ENCODE peak calls at places on chromosomes 11 and 22, in five cellular contexts. H, J, U, D and S are unnamed samples.

GRCh38 chr11:45649544-45650165 is 15.8 kb downstream of the CHST1 start:
- DNase-seq in H (no peak), D (no peak), U (no peak), J (peak; percentile 37), S (no peak)

GRCh38 chr22:45893516-45893915 is 83.4 kb downstream of the WNT7B start:
- DNase-seq in U (no peak), H (peak; percentile 72), J (no peak), D (no peak), S (no peak)

GRCh38 chr11:123063396-123064267 is 1.7 kb upstream of the HSPA8 start:
- DNase-seq in H (peak; percentile 59), J (no peak), D (peak; percentile 64), U (no peak), S (no peak)

GRCh38 chr22:17777005-17777716 is 2.9 kb upstream of the BID start:
- DNase-seq in U (peak; percentile 63), H (no peak), J (no peak), D (peak; percentile 53), S (no peak)

GRCh38 chr22:28424427-28425080 is 255.1 kb downstream of the TTC28 start:
- DNase-seq in D (peak; percentile 82), J (no peak), U (no peak), H (peak; percentile 85), S (no peak)

GRCh38 chr11:133228406-133229330 is 303.6 kb downstream of the OPCML start:
- DNase-seq in D (no peak), H (no peak), U (no peak), J (peak; percentile 81), S (no peak)

GRCh38 chr22:39988386-39989114 is 6.2 kb upstream of the FAM83F start:
- DNase-seq in H (no peak), D (no peak), J (no peak), U (peak; percentile 62), S (no peak)

GRCh38 chr11:110161061-110161460 is 67.9 kb downstream of the ZC3H12C start:
- DNase-seq in J (no peak), D (no peak), H (no peak), U (no peak), S (no peak)

GRCh38 chr11:132549571-132549970 is 982.7 kb downstream of the OPCML start:
- DNase-seq in J (no peak), D (no peak), U (no peak), H (no peak), S (no peak)

GRCh38 chr11:36142439-36142838 is 146.8 kb downstream of the COMMD9 start:
- DNase-seq in D (no peak), U (no peak), H (no peak), J (no peak), S (no peak)
- TF ChIP-seq MAFK in D (no peak), U (no peak), H (no peak), J (no peak), S (no peak)

GRCh38 chr11:61619827-61620226 is 39.0 kb upstream of the SYT7 start:
- DNase-seq in D (no peak), U (no peak), H (no peak), J (no peak), S (no peak)

GRCh38 chr11:61617515-61617914 is 36.6 kb upstream of the SYT7 start:
- DNase-seq in H (peak; percentile 29), J (no peak), D (no peak), U (no peak), S (no peak)

GRCh38 chr11:61618991-61619390 is 38.1 kb upstream of the SYT7 start:
- DNase-seq in H (no peak), J (no peak), D (no peak), U (no peak), S (no peak)

GRCh38 chr11:61613711-61614254 is 32.9 kb upstream of the SYT7 start:
- DNase-seq in H (no peak), U (no peak), D (no peak), J (no peak), S (no peak)

GRCh38 chr11:61616443-61616842 is 35.6 kb upstream of the SYT7 start:
- DNase-seq in J (no peak), D (no peak), U (no peak), H (peak; percentile 85), S (no peak)
- TF ChIP-seq MAFK in J (no peak), D (no peak), U (no peak), H (no peak), S (no peak)

DNA sequence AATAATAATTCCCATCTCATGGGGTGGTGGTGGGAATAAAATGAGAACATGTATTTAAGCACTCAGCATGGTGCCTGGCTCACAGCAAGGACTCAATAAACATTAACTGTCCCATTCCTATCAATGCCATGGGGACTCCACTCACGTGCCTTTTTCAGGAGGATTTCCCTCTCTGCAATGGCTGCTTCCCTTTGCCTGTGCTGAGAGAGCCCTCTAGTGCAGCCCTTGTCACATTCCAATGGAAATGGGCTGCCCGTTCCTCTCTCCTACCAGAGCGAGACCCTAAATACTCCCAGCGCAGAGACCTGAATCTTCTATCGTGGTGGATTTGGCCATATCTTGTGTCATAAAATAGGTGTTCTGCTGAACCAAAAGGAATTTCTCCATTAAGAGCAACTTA is 621.5 kb upstream of the B3GAT1 start:
- DNase-seq in J (peak; percentile 61), D (peak; percentile 6), H (no peak), U (no peak), S (peak; percentile 2)
- TF ChIP-seq MAFK in J (no peak), D (no peak), H (no peak), U (no peak), S (no peak)

DNA sequence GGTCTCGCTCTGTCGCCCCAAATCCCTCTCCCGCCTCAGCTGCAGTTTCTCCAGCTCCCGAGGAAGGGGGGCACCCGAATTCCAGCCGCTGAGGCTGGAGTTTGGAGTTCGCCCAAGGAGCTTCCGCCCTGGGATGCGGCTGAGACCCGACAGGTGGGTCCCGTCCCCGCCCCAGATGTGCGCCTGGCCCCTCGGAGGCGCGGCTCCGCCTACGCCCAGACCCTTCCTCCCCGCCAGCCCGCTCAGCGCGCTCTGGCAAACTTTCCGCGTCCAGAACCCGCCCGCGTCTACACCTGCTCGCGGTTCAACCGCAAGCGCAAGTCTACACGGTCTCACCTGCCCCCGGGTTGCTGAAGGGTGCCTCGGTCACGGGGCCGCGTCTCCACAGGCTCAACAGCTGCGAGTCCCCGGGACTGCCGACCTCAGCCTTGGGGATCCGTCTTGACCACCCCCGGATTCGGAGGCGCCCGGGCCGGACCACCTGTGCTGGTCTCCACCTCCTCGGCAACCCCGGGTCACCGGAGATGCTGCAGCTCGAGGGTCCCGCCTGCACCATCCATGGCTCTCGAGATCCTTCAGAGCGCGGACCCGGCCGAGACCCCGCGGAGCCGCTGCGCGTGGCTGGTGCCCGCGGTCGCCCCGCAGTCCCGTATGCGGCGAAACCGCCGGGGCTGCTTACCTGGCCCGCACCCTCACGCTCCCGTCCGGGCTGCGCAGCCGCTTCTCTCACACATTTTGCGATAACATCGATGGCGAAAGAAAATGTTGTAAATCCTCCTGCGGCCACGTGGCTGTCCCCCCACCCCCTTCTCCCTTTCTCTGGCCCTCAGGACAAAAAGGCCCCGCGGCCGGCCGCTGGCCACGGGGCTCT is 63.6 kb downstream of the NFAM1 start:
- DNase-seq in D (no peak), H (no peak), J (peak; percentile 88), U (peak; percentile 24), S (no peak)
- TF ChIP-seq MAFK in D (no peak), H (no peak), J (no peak), U (no peak), S (no peak)